ENCODE peak calls at places on chromosomes 2 and 18, in seven cellular contexts. K is neuronal stem cell, I is IMR-90, W is mesendoderm, X is H1, Q is H9, Y is trophoblast cell. C is an unnamed sample.

GRCh38 chr2:205612661-205613060 is 69.6 kb upstream of the NRP2 start:
- DNase-seq in K (no peak), I (no peak), W (peak; percentile 41), X (no peak), Q (no peak), Y (no peak), C (no peak)

GRCh38 chr2:207066784-207067460 is 98.8 kb downstream of the KLF7 start:
- DNase-seq in K (no peak), I (no peak), W (no peak), X (no peak), Q (no peak), Y (no peak), C (peak; percentile 77)

GRCh38 chr2:16191431-16192200 is 251.3 kb downstream of the MYCN start:
- DNase-seq in K (no peak), I (no peak), W (no peak), X (no peak), Q (no peak), Y (no peak), C (no peak)

GRCh38 chr2:201220102-201220570 is 37.2 kb downstream of the CASP10 start:
- DNase-seq in K (no peak), I (no peak), W (peak; percentile 76), X (no peak), Q (no peak), Y (no peak), C (no peak)

GRCh38 chr2:17101091-17101490 is 417.1 kb downstream of the RAD51AP2 start:
- DNase-seq in K (no peak), I (no peak), W (no peak), X (no peak), Q (no peak), Y (no peak), C (no peak)

GRCh38 chr2:2871480-2872308 is 505.9 kb downstream of the EIPR1 start:
- DNase-seq in K (no peak), I (no peak), W (no peak), X (no peak), Q (no peak), Y (no peak), C (no peak)

GRCh38 chr2:75074228-75074627 is 115.8 kb downstream of the POLE4 start:
- DNase-seq in K (no peak), I (no peak), W (no peak), X (no peak), Q (no peak), Y (no peak), C (no peak)

GRCh38 chr2:16359961-16360360 is 305.7 kb downstream of the CYRIA start:
- DNase-seq in K (no peak), I (no peak), W (no peak), X (no peak), Q (no peak), Y (no peak), C (no peak)

GRCh38 chr2:54771166-54771565 is 47.7 kb downstream of the EML6 start:
- DNase-seq in K (no peak), I (peak; percentile 44), W (peak; percentile 8), X (no peak), Q (no peak), Y (peak; percentile 89), C (peak; percentile 35)

GRCh38 chr2:65045651-65046050 is 10.6 kb upstream of the CEP68 start:
- DNase-seq in K (peak; percentile 32), I (peak; percentile 30), W (peak; percentile 89), X (no peak), Q (peak; percentile 82), Y (peak; percentile 96), C (peak; percentile 83)

GRCh38 chr2:907706-908105 is 42.9 kb upstream of the SNTG2 start:
- DNase-seq in K (no peak), I (no peak), W (peak; percentile 28), X (no peak), Q (peak; percentile 14), Y (no peak), C (no peak)

GRCh38 chr18:22964116-22964515 is 31.0 kb downstream of the RBBP8 start:
- DNase-seq in K (no peak), I (peak; percentile 47), W (no peak), X (no peak), Q (no peak), Y (peak; percentile 79), C (no peak)

GRCh38 chr2:62207480-62207879 is 11.6 kb downstream of the B3GNT2 start:
- DNase-seq in K (no peak), I (no peak), W (no peak), X (no peak), Q (no peak), Y (no peak), C (no peak)

GRCh38 chr2:199716807-199717586 is 134.0 kb downstream of the FTCDNL1 start:
- DNase-seq in K (no peak), I (no peak), W (no peak), X (no peak), Q (no peak), Y (no peak), C (peak; percentile 23)

GRCh38 chr2:200130762-200131166 is 175.4 kb downstream of the MAIP1 start:
- DNase-seq in K (no peak), I (peak; percentile 36), W (peak; percentile 82), X (no peak), Q (no peak), Y (no peak), C (no peak)

GRCh38 chr2:238942080-238942761 is 94.3 kb downstream of the TWIST2 start:
- DNase-seq in K (no peak), I (no peak), W (no peak), X (peak; percentile 29), Q (peak; percentile 12), Y (no peak), C (no peak)

GRCh38 chr2:178110681-178111080 is 1.6 kb upstream of the RBM45 start:
- DNase-seq in K (no peak), I (no peak), W (no peak), X (no peak), Q (no peak), Y (no peak), C (no peak)

GRCh38 chr2:195319112-195319460 is 337.9 kb upstream of the SLC39A10 start:
- DNase-seq in K (no peak), I (peak; percentile 75), W (peak; percentile 26), X (no peak), Q (no peak), Y (peak; percentile 54), C (peak; percentile 40)

GRCh38 chr2:96556441-96557330 is 20.1 kb downstream of the ARID5A start:
- DNase-seq in K (no peak), I (peak; percentile 87), W (peak; percentile 86), X (no peak), Q (peak; percentile 29), Y (peak; percentile 99), C (peak; percentile 71)

GRCh38 chr18:267380-267687 is 513 bp downstream of the THOC1 start:
- DNase-seq in K (no peak), I (no peak), W (peak; percentile 70), X (no peak), Q (no peak), Y (no peak), C (no peak)

GRCh38 chr2:241926541-241927311 is 57.2 kb downstream of the RTP5 start:
- DNase-seq in K (no peak), I (no peak), W (no peak), X (no peak), Q (peak; percentile 33), Y (no peak), C (no peak)

GRCh38 chr2:177772529-177772928 is 300.0 kb downstream of the PDE11A start:
- DNase-seq in K (no peak), I (peak; percentile 30), W (peak; percentile 55), X (no peak), Q (no peak), Y (peak; percentile 70), C (peak; percentile 56)

GRCh38 chr18:50665015-50665414 is 105.1 kb downstream of the MAPK4 start:
- DNase-seq in K (no peak), I (no peak), W (no peak), X (no peak), Q (no peak), Y (no peak), C (no peak)

GRCh38 chr2:210456571-210456970 is 20.0 kb downstream of the LANCL1 start:
- DNase-seq in K (no peak), I (no peak), W (no peak), X (no peak), Q (no peak), Y (no peak), C (no peak)

GRCh38 chr2:208890486-208890885 is 483.9 kb downstream of the PTH2R start:
- DNase-seq in K (no peak), I (no peak), W (no peak), X (no peak), Q (no peak), Y (no peak), C (no peak)

GRCh38 chr2:58122540-58122939 is 75.9 kb downstream of the VRK2 start:
- DNase-seq in K (no peak), I (no peak), W (no peak), X (no peak), Q (no peak), Y (no peak), C (no peak)

GRCh38 chr2:26479971-26480750 is 2.2 kb upstream of the OTOF start:
- DNase-seq in K (no peak), I (no peak), W (no peak), X (no peak), Q (no peak), Y (no peak), C (no peak)

GRCh38 chr2:167294775-167295140 is 406.5 kb downstream of the XIRP2 start:
- DNase-seq in K (no peak), I (peak; percentile 22), W (no peak), X (no peak), Q (no peak), Y (no peak), C (peak; percentile 41)

GRCh38 chr2:106159867-106160785 is 34.0 kb downstream of the UXS1 start:
- DNase-seq in K (no peak), I (no peak), W (no peak), X (no peak), Q (no peak), Y (no peak), C (no peak)

GRCh38 chr18:79064228-79064627 is 5.0 kb upstream of the ATP9B start:
- DNase-seq in K (no peak), I (no peak), W (no peak), X (no peak), Q (no peak), Y (no peak), C (no peak)
- H2BK5ac ChIP-seq in K (no peak overlapping the region), I (no peak overlapping the region), W (no peak overlapping the region), X (no peak overlapping the region), Q (no peak overlapping the region), Y (no peak overlapping the region), C (no peak overlapping the region)

DNA sequence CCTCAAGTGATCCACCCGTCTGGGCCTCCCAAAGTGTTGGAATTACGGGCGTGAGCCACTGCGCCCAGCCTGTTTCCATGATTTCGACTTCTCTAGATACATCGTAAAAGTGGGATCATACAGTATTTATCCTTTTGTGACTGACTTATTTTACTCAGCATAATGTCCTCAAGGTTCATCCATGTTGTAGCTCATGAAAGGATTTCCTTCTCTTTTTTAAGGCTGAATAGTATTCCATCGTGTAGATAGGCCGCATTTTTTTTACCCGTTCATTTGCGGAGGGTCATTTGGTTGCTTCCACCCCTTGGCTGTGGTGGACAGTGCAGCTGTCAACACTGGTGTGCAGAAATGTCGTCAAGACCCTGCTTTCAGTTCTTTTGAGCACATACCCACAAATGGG is 48.8 kb upstream of the SMAD7 start:
- DNase-seq in K (no peak), I (no peak), W (no peak), X (no peak), Q (no peak), Y (no peak), C (no peak)
- H2BK5ac ChIP-seq in K (no peak overlapping the region), I (no peak overlapping the region), W (no peak overlapping the region), X (no peak overlapping the region), Q (no peak overlapping the region), Y (no peak overlapping the region), C (no peak overlapping the region)

GRCh38 chr18:59842947-59843346 is 56.8 kb upstream of the PMAIP1 start:
- DNase-seq in K (no peak), I (no peak), W (no peak), X (no peak), Q (no peak), Y (no peak), C (no peak)
- H2BK5ac ChIP-seq in K (no peak overlapping the region), I (no peak overlapping the region), W (no peak overlapping the region), X (no peak overlapping the region), Q (no peak overlapping the region), Y (no peak overlapping the region), C (no peak overlapping the region)

GRCh38 chr2:29747786-29748470 is 173.5 kb downstream of the ALK start:
- DNase-seq in K (no peak), I (peak; percentile 93), W (no peak), X (no peak), Q (no peak), Y (peak; percentile 45), C (peak; percentile 2)
- H2BK5ac ChIP-seq in K (no peak overlapping the region), I (no peak overlapping the region), W (no peak overlapping the region), X (no peak overlapping the region), Q (no peak overlapping the region), Y (no peak overlapping the region), C (no peak overlapping the region)